ENCODE peak calls at places on chromosomes 16 and 17, in eight cellular contexts. B, Y, O, S, G, F, J and A are unnamed samples.

GRCh38 chr16:66166451-66166850 is 200.0 kb upstream of the CDH5 start:
- DNase-seq in B (no peak), O (no peak), Y (no peak), F (no peak), G (no peak), S (no peak), J (no peak), A (no peak)

GRCh38 chr17:19411641-19412040 is 609 bp downstream of the RNF112 start:
- DNase-seq in G (no peak), J (no peak), B (no peak), S (no peak), Y (no peak), O (no peak), F (no peak), A (no peak)

GRCh38 chr17:60514500-60514899 is 11.5 kb downstream of the APPBP2 start:
- DNase-seq in S (no peak), J (no peak), F (no peak), G (no peak), Y (no peak), O (no peak), B (no peak), A (no peak)

GRCh38 chr17:75147878-75148546 is 6.3 kb downstream of the JPT1 start:
- DNase-seq in O (peak), S (no peak), Y (no peak), J (no peak), B (no peak), F (no peak), G (no peak), A (no peak)

GRCh38 chr17:32995416-32995815 is 3.8 kb downstream of the SPACA3 start:
- DNase-seq in S (no peak), F (no peak), Y (no peak), J (no peak), G (no peak), B (no peak), O (no peak), A (no peak)

GRCh38 chr16:30669026-30670000 is 11.1 kb downstream of the FBRS start:
- DNase-seq in O (no peak), F (no peak), J (no peak), B (no peak), S (no peak), Y (no peak), G (no peak), A (no peak)

GRCh38 chr17:72126575-72127486 is 6.0 kb downstream of the SOX9 start:
- DNase-seq in B (no peak), J (no peak), F (no peak), O (peak), G (peak), S (no peak), Y (no peak), A (no peak)

GRCh38 chr17:76009447-76009846 is 8.8 kb downstream of the CDK3 start:
- DNase-seq in S (no peak), O (no peak), Y (no peak), J (no peak), B (no peak), F (no peak), G (no peak), A (no peak)

GRCh38 chr17:9408381-9408780 is 167.2 kb downstream of the STX8 start:
- DNase-seq in O (no peak), S (no peak), J (no peak), F (no peak), G (no peak), B (no peak), Y (no peak), A (no peak)

GRCh38 chr17:67517335-67517734 is 140.3 kb downstream of the PITPNC1 start:
- DNase-seq in S (no peak), O (no peak), F (no peak), G (no peak), B (no peak), J (no peak), Y (no peak), A (no peak)

GRCh38 chr16:11493531-11493929 is 93.2 kb downstream of the LITAF start:
- DNase-seq in F (no peak), Y (no peak), B (no peak), J (peak), O (no peak), G (no peak), S (no peak), A (no peak)

GRCh38 chr17:14690704-14691103 is 389.8 kb downstream of the HS3ST3B1 start:
- DNase-seq in O (no peak), F (no peak), Y (no peak), B (no peak), G (no peak), S (no peak), J (no peak), A (no peak)

GRCh38 chr16:15041260-15042011 is 14.4 kb downstream of the NTAN1 start:
- DNase-seq in F (peak), G (peak), S (peak), B (no peak), O (peak), Y (no peak), J (no peak), A (peak)

GRCh38 chr17:43350888-43351361 is 47.9 kb upstream of the ARL4D start:
- DNase-seq in F (no peak), O (peak), B (no peak), S (no peak), G (no peak), Y (no peak), J (no peak), A (no peak)

GRCh38 chr16:70438983-70439862 is at the start of gene ST3GAL2:
- DNase-seq in Y (peak), G (peak), B (peak), O (peak), S (peak), F (peak), J (peak), A (peak)

GRCh38 chr16:30409125-30410060 is 2.0 kb downstream of the ZNF771 start:
- DNase-seq in G (peak), O (peak), Y (peak), F (peak), B (peak), J (peak), S (peak), A (peak)

GRCh38 chr17:76868669-76869208 is 535 bp downstream of the MGAT5B start:
- DNase-seq in F (peak), S (no peak), G (no peak), O (no peak), J (no peak), B (no peak), Y (no peak), A (no peak)

GRCh38 chr17:81528651-81529436 is 667 bp downstream of the FSCN2 start:
- DNase-seq in O (no peak), J (no peak), F (no peak), S (no peak), G (no peak), Y (no peak), B (no peak), A (no peak)

GRCh38 chr17:28030386-28030785 is 12.1 kb upstream of the NLK start:
- DNase-seq in S (no peak), O (no peak), Y (no peak), G (no peak), J (no peak), B (no peak), F (no peak), A (no peak)

GRCh38 chr17:61770752-61771533 is 92.4 kb downstream of the BRIP1 start:
- DNase-seq in B (no peak), S (no peak), J (no peak), Y (peak), G (no peak), F (no peak), O (no peak), A (no peak)

GRCh38 chr16:2483160-2483559 is 8.2 kb downstream of the TBC1D24 start:
- DNase-seq in O (no peak), J (no peak), G (no peak), Y (no peak), S (peak), B (no peak), F (no peak), A (no peak)

GRCh38 chr17:15882777-15883176 is 62.2 kb upstream of the ADORA2B start:
- DNase-seq in B (no peak), O (no peak), G (no peak), Y (no peak), S (no peak), F (no peak), J (no peak), A (no peak)

GRCh38 chr17:80561541-80562114 is 17.0 kb downstream of the RPTOR start:
- DNase-seq in J (no peak), F (no peak), G (no peak), Y (no peak), B (no peak), O (no peak), S (no peak), A (no peak)

GRCh38 chr17:6135216-6135615 is 65.0 kb downstream of the WSCD1 start:
- DNase-seq in B (no peak), J (no peak), Y (no peak), S (no peak), O (no peak), F (no peak), G (no peak), A (no peak)

GRCh38 chr17:39483506-39483905 is 22.2 kb downstream of the CDK12 start:
- DNase-seq in O (no peak), G (no peak), S (no peak), F (no peak), B (no peak), J (no peak), Y (no peak), A (no peak)

GRCh38 chr17:38451030-38451839 is 23.0 kb downstream of the ARHGAP23 start:
- DNase-seq in G (no peak), Y (no peak), S (peak), B (no peak), J (no peak), F (peak), O (no peak), A (no peak)

GRCh38 chr17:1868090-1868489 is 38.3 kb downstream of the RPA1 start:
- DNase-seq in B (no peak), J (no peak), O (no peak), G (no peak), F (no peak), Y (no peak), S (no peak), A (no peak)

GRCh38 chr16:25051446-25052160 is 36.4 kb upstream of the ARHGAP17 start:
- DNase-seq in S (no peak), G (no peak), B (no peak), J (no peak), F (no peak), Y (no peak), O (no peak), A (no peak)

GRCh38 chr16:30077656-30078055 is 1.9 kb downstream of the PPP4C start:
- DNase-seq in O (no peak), B (no peak), G (no peak), Y (no peak), S (no peak), F (no peak), J (no peak), A (no peak)

GRCh38 chr16:75323928-75324327 is 72.5 kb upstream of the BCAR1 start:
- DNase-seq in B (no peak), F (no peak), J (no peak), Y (no peak), O (no peak), S (no peak), G (no peak), A (no peak)

GRCh38 chr16:90019543-90020259 is 445 bp upstream of the DBNDD1 start:
- DNase-seq in B (no peak), F (peak), S (no peak), O (peak), Y (peak), G (peak), J (peak), A (no peak)

GRCh38 chr16:6131526-6132050 is 1034.0 kb upstream of the EEF2KMT start:
- DNase-seq in Y (no peak), J (no peak), B (no peak), F (no peak), S (no peak), O (no peak), G (no peak), A (no peak)

GRCh38 chr17:81577278-81578000 is 25.3 kb upstream of the FAAP100 start:
- DNase-seq in F (no peak), J (peak), O (no peak), G (no peak), Y (no peak), S (no peak), B (no peak), A (no peak)

GRCh38 chr17:81153340-81153803 is 11.9 kb upstream of the PVALEF start:
- DNase-seq in G (no peak), S (peak), B (no peak), O (peak), F (no peak), Y (no peak), J (no peak), A (no peak)

GRCh38 chr17:45087496-45087975 is 26.4 kb downstream of the NMT1 start:
- DNase-seq in J (no peak), B (no peak), F (no peak), S (no peak), Y (no peak), G (no peak), O (no peak), A (no peak)
- H3K27ac ChIP-seq in J (no peak), B (no peak), F (no peak), S (peak), Y (peak), G (no peak), O (no peak), A (peak)

DNA sequence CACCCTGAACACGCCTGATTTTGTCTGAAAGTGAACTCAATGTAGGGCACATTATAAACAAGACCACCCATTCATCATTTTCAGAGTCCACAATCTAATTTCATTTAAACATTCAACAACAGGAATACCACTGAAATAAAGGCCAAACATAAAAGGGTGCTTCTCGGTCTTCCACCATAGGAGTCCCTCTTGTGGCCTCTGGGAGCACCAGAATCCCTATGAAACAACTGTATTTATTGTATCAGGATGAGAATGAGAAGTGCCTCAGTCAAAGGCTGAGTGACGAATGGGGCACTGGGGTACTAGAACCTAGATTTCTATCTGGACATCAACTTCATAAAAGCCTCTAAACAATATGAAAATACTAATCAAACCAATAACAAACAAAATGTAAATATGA is 40.4 kb downstream of the NXPH3 start:
- DNase-seq in G (no peak), F (peak), Y (no peak), B (no peak), J (no peak), O (no peak), S (no peak), A (no peak)
- TF ChIP-seq CTCF in G (peak), F (peak), Y (peak), B (peak), J (peak), O (no peak), S (no peak), A (no peak)

GRCh38 chr17:82594571-82594970 is 53.7 kb downstream of the WDR45B start:
- DNase-seq in G (no peak), F (no peak), Y (no peak), B (no peak), S (no peak), J (no peak), O (no peak), A (no peak)
- H3K27ac ChIP-seq in G (no peak), F (no peak), Y (no peak), B (no peak), S (no peak), J (no peak), O (no peak), A (no peak)

GRCh38 chr16:84183911-84184310 is 2.9 kb downstream of the TAF1C start:
- DNase-seq in J (no peak), F (no peak), B (no peak), G (no peak), Y (no peak), S (no peak), O (no peak), A (peak)

GRCh38 chr16:84183572-84183875 is 3.3 kb downstream of the TAF1C start:
- DNase-seq in Y (no peak), B (no peak), G (no peak), O (no peak), J (no peak), S (no peak), F (no peak), A (no peak)

GRCh38 chr16:84182680-84183571 is 3.9 kb downstream of the TAF1C start:
- DNase-seq in Y (no peak), F (no peak), S (no peak), B (no peak), O (no peak), G (no peak), J (no peak), A (peak)

GRCh38 chr16:84184775-84185174 is 2.1 kb downstream of the TAF1C start:
- DNase-seq in Y (no peak), F (no peak), G (no peak), S (no peak), O (no peak), B (no peak), J (no peak), A (peak)

DNA sequence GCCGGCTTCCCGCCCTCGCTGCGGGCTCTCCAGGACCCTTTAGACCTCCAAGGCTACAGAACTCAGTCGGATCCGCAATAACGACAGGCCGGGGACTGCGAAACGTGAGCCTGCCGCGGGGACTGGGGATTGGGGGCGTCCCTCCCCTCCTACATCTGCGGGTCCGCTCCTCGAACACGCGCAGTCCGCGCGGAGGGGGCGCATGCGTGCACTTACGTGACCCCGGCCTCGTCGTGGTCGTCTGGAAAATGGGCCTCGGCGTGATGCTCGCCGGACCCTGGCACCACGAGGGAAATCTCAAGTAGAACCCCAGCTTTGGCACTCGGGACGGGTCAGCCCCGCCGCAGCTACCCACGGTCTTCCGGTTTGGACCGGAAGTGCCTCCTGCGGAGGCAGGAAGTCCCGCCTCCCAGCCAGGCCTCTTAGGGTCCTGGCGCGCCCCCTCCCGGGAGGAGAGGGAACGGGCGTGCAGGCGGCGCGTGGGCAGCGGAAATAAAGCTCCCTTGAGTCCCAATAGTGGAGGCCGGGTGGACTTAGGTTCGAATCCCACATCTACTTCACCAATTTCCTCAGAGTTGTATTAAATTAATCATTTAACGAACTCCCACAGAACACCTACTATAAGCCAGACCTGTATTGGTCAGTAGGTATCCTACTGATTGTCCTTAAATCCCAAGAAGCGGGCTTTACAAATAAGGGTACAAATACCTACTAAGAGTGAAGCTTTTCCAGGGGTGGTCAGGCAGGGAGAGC is at the start of gene TAF1C:
- DNase-seq in F (peak), S (peak), Y (peak), O (peak), B (peak), J (peak), G (peak), A (peak)
- TF ChIP-seq CTCF in F (peak), S (peak), Y (peak), O (peak), B (peak), J (peak), G (peak), A (peak)

GRCh38 chr17:4790705-4791088 is 1.9 kb downstream of the GLTPD2 start:
- DNase-seq in B (no peak), S (no peak), O (no peak), Y (no peak), F (no peak), J (no peak), G (no peak), A (no peak)

GRCh38 chr17:4788807-4789700 is at the start of gene GLTPD2:
- DNase-seq in Y (no peak), G (no peak), O (no peak), S (no peak), B (no peak), F (peak), J (no peak), A (no peak)

GRCh38 chr17:4788159-4788806 is 481 bp upstream of the GLTPD2 start:
- DNase-seq in O (no peak), G (no peak), F (no peak), Y (no peak), J (no peak), B (no peak), S (no peak), A (no peak)

GRCh38 chr17:4789701-4789950 is 862 bp downstream of the GLTPD2 start:
- DNase-seq in J (no peak), O (no peak), G (no peak), Y (no peak), S (no peak), B (no peak), F (no peak), A (no peak)

DNA sequence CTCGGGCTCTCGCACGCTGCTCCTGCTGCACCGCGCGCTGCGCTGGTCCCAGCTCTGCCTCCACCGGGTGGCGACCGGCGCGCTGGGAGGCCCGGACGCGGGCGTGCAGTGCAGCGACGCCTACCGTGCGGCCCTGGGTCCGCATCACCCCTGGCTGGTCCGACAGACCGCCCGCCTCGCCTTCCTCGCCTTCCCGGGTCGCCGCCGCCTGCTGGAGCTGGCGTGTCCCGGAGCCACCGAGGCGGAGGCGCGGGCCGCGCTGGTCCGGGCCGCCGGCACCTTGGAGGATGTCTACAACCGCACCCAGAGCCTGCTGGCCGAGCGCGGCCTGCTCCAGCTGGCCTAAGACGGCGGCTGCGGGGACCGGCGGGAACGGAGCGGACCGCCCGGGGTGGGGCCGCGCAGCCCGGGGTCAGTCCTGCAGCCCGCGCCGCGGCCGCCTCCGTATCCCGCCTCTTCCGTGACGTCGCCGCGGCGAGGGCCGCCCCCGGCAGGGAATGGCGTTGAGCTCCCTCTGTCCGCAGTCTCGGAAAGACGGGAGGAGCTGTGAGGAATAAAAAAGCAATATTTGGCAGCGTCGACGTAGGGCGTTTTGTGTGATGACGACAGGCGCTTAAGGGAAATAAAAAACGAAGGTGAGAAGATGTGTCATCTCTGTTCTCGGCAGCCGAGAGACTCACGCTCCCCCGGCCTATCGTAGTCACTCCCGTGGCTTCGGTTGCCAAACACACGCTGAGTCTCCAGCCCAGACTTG is 1.4 kb downstream of the GLTPD2 start:
- DNase-seq in Y (peak), J (peak), G (peak), S (peak), F (peak), B (peak), O (peak), A (peak)
- H3K27ac ChIP-seq in Y (peak), J (peak), G (peak), S (peak), F (no peak), B (peak), O (peak), A (peak)

GRCh38 chr16:9787717-9788116 is 394.5 kb downstream of the GRIN2A start:
- DNase-seq in F (no peak), Y (no peak), S (peak), J (no peak), G (no peak), O (no peak), B (no peak), A (no peak)

GRCh38 chr16:9793623-9794022 is 388.6 kb downstream of the GRIN2A start:
- DNase-seq in Y (no peak), F (no peak), O (no peak), J (no peak), B (no peak), G (no peak), S (no peak), A (no peak)

GRCh38 chr16:9790199-9790598 is 392.0 kb downstream of the GRIN2A start:
- DNase-seq in B (no peak), Y (no peak), J (no peak), F (no peak), S (no peak), G (no peak), O (no peak), A (no peak)

GRCh38 chr16:9797306-9797705 is 384.9 kb downstream of the GRIN2A start:
- DNase-seq in Y (no peak), S (peak), G (no peak), O (no peak), F (no peak), J (no peak), B (peak), A (no peak)

GRCh38 chr16:9791566-9791965 is 390.7 kb downstream of the GRIN2A start:
- DNase-seq in G (no peak), S (no peak), B (no peak), O (no peak), Y (no peak), F (peak), J (no peak), A (no peak)
- TF ChIP-seq CTCF in G (no peak), S (no peak), B (no peak), O (no peak), Y (no peak), F (no peak), J (no peak), A (no peak)